ENCODE peak calls at places on chromosome 9, in six cellular contexts. One of them, this sample, is unnamed.
A peak's percentile ranks its signal among the peaks of the same experiment; 100 is the strongest.

GRCh38 chr9:96420468-96421219 is 2.5 kb upstream of the ZNF367 start:
- DNase-seq in CD8-positive, alpha-beta T cell: no peak
- DNase-seq in heart left ventricle: peak; percentile 64
- DNase-seq in psoas muscle: no peak
- DNase-seq in cardiac fibroblast: peak; percentile 95
- DNase-seq in PC-3: peak; percentile 95
- DNase-seq in this sample: peak; percentile 97

GRCh38 chr9:21854594-21854993 is 52.2 kb downstream of the MTAP start:
- DNase-seq in PC-3: peak; percentile 23
- DNase-seq in psoas muscle: no peak
- DNase-seq in cardiac fibroblast: peak; percentile 65
- DNase-seq in CD8-positive, alpha-beta T cell: no peak
- DNase-seq in heart left ventricle: no peak
- DNase-seq in this sample: peak; percentile 94

GRCh38 chr9:3708751-3709150 is 182.9 kb upstream of the RFX3 start:
- DNase-seq in cardiac fibroblast: peak; percentile 70
- DNase-seq in CD8-positive, alpha-beta T cell: no peak
- DNase-seq in psoas muscle: no peak
- DNase-seq in PC-3: peak; percentile 75
- DNase-seq in heart left ventricle: no peak
- DNase-seq in this sample: peak; percentile 30

GRCh38 chr9:89218040-89218928 is 39.7 kb upstream of the SHC3 start:
- DNase-seq in psoas muscle: no peak
- DNase-seq in cardiac fibroblast: peak; percentile 23
- DNase-seq in CD8-positive, alpha-beta T cell: no peak
- DNase-seq in PC-3: no peak
- DNase-seq in heart left ventricle: no peak
- DNase-seq in this sample: peak; percentile 45

GRCh38 chr9:99253772-99254431 is 31.8 kb downstream of the SEC61B start:
- DNase-seq in CD8-positive, alpha-beta T cell: peak; percentile 50
- DNase-seq in psoas muscle: peak; percentile 28
- DNase-seq in heart left ventricle: no peak
- DNase-seq in PC-3: no peak
- DNase-seq in cardiac fibroblast: no peak
- DNase-seq in this sample: no peak

GRCh38 chr9:78714591-78714990 is 417.7 kb downstream of the PSAT1 start:
- DNase-seq in heart left ventricle: no peak
- DNase-seq in cardiac fibroblast: peak; percentile 2
- DNase-seq in CD8-positive, alpha-beta T cell: no peak
- DNase-seq in psoas muscle: no peak
- DNase-seq in PC-3: no peak
- DNase-seq in this sample: no peak

GRCh38 chr9:74609671-74610416 is 112.7 kb downstream of the RORB start:
- DNase-seq in cardiac fibroblast: peak; percentile 1
- DNase-seq in CD8-positive, alpha-beta T cell: no peak
- DNase-seq in psoas muscle: no peak
- DNase-seq in heart left ventricle: no peak
- DNase-seq in PC-3: peak; percentile 3
- DNase-seq in this sample: peak; percentile 38

GRCh38 chr9:99490736-99491135 is 268.7 kb downstream of the SEC61B start:
- DNase-seq in cardiac fibroblast: no peak
- DNase-seq in heart left ventricle: no peak
- DNase-seq in psoas muscle: no peak
- DNase-seq in PC-3: no peak
- DNase-seq in CD8-positive, alpha-beta T cell: no peak
- DNase-seq in this sample: peak; percentile 35

GRCh38 chr9:129873563-129873962 is 38.3 kb downstream of the USP20 start:
- DNase-seq in cardiac fibroblast: no peak
- DNase-seq in heart left ventricle: no peak
- DNase-seq in CD8-positive, alpha-beta T cell: no peak
- DNase-seq in PC-3: no peak
- DNase-seq in psoas muscle: no peak
- DNase-seq in this sample: no peak

GRCh38 chr9:129874261-129875101 is 39.2 kb downstream of the USP20 start:
- DNase-seq in CD8-positive, alpha-beta T cell: no peak
- DNase-seq in psoas muscle: no peak
- DNase-seq in heart left ventricle: no peak
- DNase-seq in PC-3: no peak
- DNase-seq in cardiac fibroblast: no peak
- DNase-seq in this sample: no peak

GRCh38 chr9:129875687-129876395 is 40.6 kb downstream of the USP20 start:
- DNase-seq in CD8-positive, alpha-beta T cell: no peak
- DNase-seq in heart left ventricle: no peak
- DNase-seq in PC-3: no peak
- DNase-seq in cardiac fibroblast: no peak
- DNase-seq in psoas muscle: no peak
- DNase-seq in this sample: no peak

GRCh38 chr9:129876815-129877214 is 41.6 kb downstream of the USP20 start:
- DNase-seq in CD8-positive, alpha-beta T cell: no peak
- DNase-seq in heart left ventricle: no peak
- DNase-seq in PC-3: no peak
- DNase-seq in psoas muscle: no peak
- DNase-seq in cardiac fibroblast: no peak
- DNase-seq in this sample: no peak

DNA sequence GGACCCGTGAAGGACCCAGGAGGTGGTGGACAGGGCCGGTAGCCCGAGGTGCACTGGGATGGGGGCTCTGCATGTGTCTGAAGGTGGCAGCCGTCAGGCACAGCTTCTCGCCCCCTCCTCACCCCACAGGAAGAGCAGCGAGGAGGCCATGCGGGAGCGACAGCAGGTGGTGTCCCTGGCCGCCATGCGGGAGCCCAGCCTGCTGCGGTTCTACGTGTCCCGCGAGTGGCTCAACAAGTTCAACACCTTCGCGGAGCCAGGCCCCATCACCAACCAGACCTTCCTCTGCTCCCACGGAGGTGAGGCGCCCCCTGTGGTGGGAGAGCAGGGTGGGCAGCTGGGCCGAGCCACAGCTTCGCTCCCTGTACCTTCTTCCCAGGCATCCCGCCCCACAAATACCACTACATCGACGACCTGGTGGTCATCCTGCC is 39.9 kb downstream of the USP20 start:
- DNase-seq in CD8-positive, alpha-beta T cell: no peak
- DNase-seq in heart left ventricle: no peak
- DNase-seq in cardiac fibroblast: no peak
- DNase-seq in psoas muscle: no peak
- DNase-seq in PC-3: no peak
- DNase-seq in this sample: no peak
- TF ChIP-seq CTCF in CD8-positive, alpha-beta T cell: no peak
- TF ChIP-seq CTCF in heart left ventricle: no peak
- TF ChIP-seq CTCF in cardiac fibroblast: peak; percentile 18
- TF ChIP-seq CTCF in psoas muscle: no peak
- TF ChIP-seq CTCF in PC-3: no peak
- TF ChIP-seq CTCF in this sample: peak; percentile 23

GRCh38 chr9:136665704-136666363 is 3.1 kb downstream of the EGFL7 start:
- DNase-seq in cardiac fibroblast: no peak
- DNase-seq in CD8-positive, alpha-beta T cell: no peak
- DNase-seq in PC-3: no peak
- DNase-seq in heart left ventricle: no peak
- DNase-seq in psoas muscle: no peak
- DNase-seq in this sample: no peak

GRCh38 chr9:136668983-136669790 is 6.5 kb downstream of the EGFL7 start:
- DNase-seq in psoas muscle: no peak
- DNase-seq in heart left ventricle: no peak
- DNase-seq in cardiac fibroblast: no peak
- DNase-seq in PC-3: peak; percentile 22
- DNase-seq in CD8-positive, alpha-beta T cell: no peak
- DNase-seq in this sample: no peak

GRCh38 chr9:136667940-136668760 is 5.4 kb downstream of the EGFL7 start:
- DNase-seq in CD8-positive, alpha-beta T cell: no peak
- DNase-seq in cardiac fibroblast: no peak
- DNase-seq in psoas muscle: no peak
- DNase-seq in heart left ventricle: no peak
- DNase-seq in PC-3: no peak
- DNase-seq in this sample: no peak

GRCh38 chr9:136666364-136667216 is 3.9 kb downstream of the EGFL7 start:
- DNase-seq in PC-3: no peak
- DNase-seq in psoas muscle: no peak
- DNase-seq in heart left ventricle: no peak
- DNase-seq in cardiac fibroblast: no peak
- DNase-seq in CD8-positive, alpha-beta T cell: no peak
- DNase-seq in this sample: no peak

DNA sequence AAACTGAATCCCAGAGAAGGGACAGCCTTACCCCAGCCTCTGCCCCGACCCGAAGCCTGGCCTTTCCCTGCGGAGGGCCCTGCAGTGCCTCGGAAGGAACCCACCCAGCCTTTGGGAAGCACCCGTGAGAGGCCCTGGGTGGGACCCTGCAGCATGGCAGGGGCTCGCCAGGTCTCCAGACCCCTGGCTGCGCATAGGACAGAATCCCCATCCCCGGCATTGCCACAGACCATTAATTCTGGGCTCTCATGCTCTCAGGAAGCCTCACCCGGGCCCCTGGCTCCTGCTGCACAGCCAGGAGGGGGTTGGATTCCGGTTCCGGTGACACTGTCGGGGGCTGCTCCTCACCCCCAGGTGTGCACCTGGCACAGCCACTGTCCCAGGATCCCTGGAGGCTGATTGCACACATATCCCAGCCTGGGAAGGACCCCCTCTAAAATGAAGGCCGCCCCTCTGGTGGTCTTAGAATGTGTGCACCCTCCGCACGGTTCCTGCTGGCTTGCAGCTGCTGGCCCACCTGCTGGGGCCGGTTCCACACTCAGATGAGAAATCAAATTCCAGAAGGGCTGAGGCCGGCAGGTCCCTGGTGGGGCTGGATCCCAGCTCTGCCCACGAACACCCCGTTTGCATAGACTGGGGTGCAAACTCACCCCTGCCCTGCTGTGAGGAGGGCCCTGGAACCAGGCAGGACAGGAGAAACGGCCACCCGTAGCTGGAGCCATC is 4.7 kb downstream of the EGFL7 start:
- DNase-seq in PC-3: no peak
- DNase-seq in psoas muscle: no peak
- DNase-seq in heart left ventricle: no peak
- DNase-seq in CD8-positive, alpha-beta T cell: no peak
- DNase-seq in cardiac fibroblast: no peak
- DNase-seq in this sample: no peak
- H3K4me3 ChIP-seq in PC-3: no peak overlapping the region
- H3K4me3 ChIP-seq in psoas muscle: peak overlapping the region; percentile 60
- H3K4me3 ChIP-seq in heart left ventricle: peak overlapping the region; percentile 60
- H3K4me3 ChIP-seq in CD8-positive, alpha-beta T cell: no peak overlapping the region
- H3K4me3 ChIP-seq in cardiac fibroblast: no peak overlapping the region
- H3K4me3 ChIP-seq in this sample: no peak overlapping the region

GRCh38 chr9:123451011-123451410 is 95.0 kb downstream of the CRB2 start:
- DNase-seq in psoas muscle: no peak
- DNase-seq in PC-3: no peak
- DNase-seq in CD8-positive, alpha-beta T cell: no peak
- DNase-seq in cardiac fibroblast: no peak
- DNase-seq in heart left ventricle: no peak
- DNase-seq in this sample: no peak
- TF ChIP-seq CTCF in psoas muscle: no peak
- TF ChIP-seq CTCF in PC-3: no peak
- TF ChIP-seq CTCF in CD8-positive, alpha-beta T cell: no peak
- TF ChIP-seq CTCF in cardiac fibroblast: no peak
- TF ChIP-seq CTCF in heart left ventricle: no peak
- TF ChIP-seq CTCF in this sample: no peak

DNA sequence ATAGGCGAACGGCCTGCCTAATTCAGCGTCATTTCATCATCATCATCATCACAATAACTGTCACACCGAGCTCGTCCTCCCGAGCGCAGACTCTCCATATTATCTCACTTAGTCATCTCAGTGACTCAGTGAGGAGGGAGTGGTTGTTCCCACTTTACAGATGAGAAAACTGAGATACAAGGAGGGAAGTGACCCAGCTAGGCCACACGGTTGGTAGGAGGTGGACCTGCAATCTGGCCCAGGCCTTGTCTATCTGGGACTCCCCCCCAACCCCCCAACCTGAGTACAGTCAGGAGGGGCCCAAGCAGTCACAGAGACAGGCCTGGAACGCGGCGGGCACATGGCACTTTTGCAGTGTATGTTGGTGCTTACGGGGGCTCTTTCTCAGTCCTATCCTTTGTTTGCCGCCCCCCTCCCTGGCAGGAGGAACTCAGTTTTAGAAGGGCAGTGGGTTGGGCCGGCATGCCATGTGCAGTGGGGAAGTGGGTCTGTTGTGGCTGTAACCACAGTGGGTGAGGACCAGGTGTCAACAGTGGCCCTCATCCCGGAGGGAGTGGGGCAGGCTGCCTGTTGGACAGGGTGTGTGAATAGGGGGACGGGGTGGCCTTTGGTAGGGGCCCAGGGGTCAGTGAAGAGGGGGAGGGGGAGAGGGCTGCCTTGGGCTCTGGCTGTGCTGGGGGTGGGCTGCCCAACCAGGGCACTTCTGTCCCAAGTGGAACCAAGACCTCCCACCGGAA is 1.7 kb upstream of the RXRA start:
- DNase-seq in CD8-positive, alpha-beta T cell: no peak
- DNase-seq in heart left ventricle: peak; percentile 38
- DNase-seq in cardiac fibroblast: no peak
- DNase-seq in psoas muscle: peak; percentile 25
- DNase-seq in PC-3: peak; percentile 41
- DNase-seq in this sample: peak; percentile 43
- H3K4me3 ChIP-seq in CD8-positive, alpha-beta T cell: no peak overlapping the region
- H3K4me3 ChIP-seq in heart left ventricle: no peak overlapping the region
- H3K4me3 ChIP-seq in cardiac fibroblast: peak overlapping the region; percentile 72
- H3K4me3 ChIP-seq in psoas muscle: peak overlapping the region; percentile 78
- H3K4me3 ChIP-seq in PC-3: peak overlapping the region; percentile 81
- H3K4me3 ChIP-seq in this sample: no peak overlapping the region

This sample was measured in choroid plexus epithelial cell.